ENCODE peak calls at places on chromosomes 1 and 21, in eight cellular contexts. O is fibroblast of gingiva; V is GF-D8; J is AG10803; B is CD4-positive, CD25-positive, alpha-beta regulatory T cell; M is NCI-H774; E is tibial artery; P is GM13977. N is an unnamed sample.

GRCh38 chr1:19398309-19398760 is 86.2 kb downstream of the SLC66A1 start:
- DNase-seq in O (peak), V (no peak), J (peak), B (no peak), M (no peak), E (no peak), P (no peak), N (peak)

GRCh38 chr1:23825762-23826522 is 713 bp upstream of the HMGCL start:
- DNase-seq in O (no peak), V (no peak), J (no peak), B (peak), M (no peak), E (no peak), P (peak), N (no peak)

GRCh38 chr1:6416906-6417305 is 2.8 kb downstream of the HES2 start:
- DNase-seq in O (no peak), V (no peak), J (no peak), B (no peak), M (no peak), E (no peak), P (no peak), N (no peak)

GRCh38 chr1:58157281-58157680 is 389.2 kb downstream of the OMA1 start:
- DNase-seq in O (no peak), V (no peak), J (no peak), B (no peak), M (no peak), E (no peak), P (no peak), N (no peak)

GRCh38 chr1:63276625-63277024 is 45.7 kb upstream of the FOXD3 start:
- DNase-seq in O (no peak), V (no peak), J (no peak), B (no peak), M (no peak), E (no peak), P (no peak), N (no peak)

GRCh38 chr1:201385299-201385891 is 7.9 kb upstream of the TNNT2 start:
- DNase-seq in O (no peak), V (no peak), J (peak), B (no peak), M (peak), E (peak), P (peak), N (peak)

GRCh38 chr21:45902292-45902995 is 79.1 kb upstream of the COL6A1 start:
- DNase-seq in O (no peak), V (no peak), J (no peak), B (no peak), M (no peak), E (no peak), P (no peak), N (no peak)

GRCh38 chr1:20634065-20634593 is 871 bp downstream of the PINK1 start:
- DNase-seq in O (no peak), V (no peak), J (no peak), B (peak), M (no peak), E (no peak), P (no peak), N (no peak)

GRCh38 chr1:51559064-51559500 is 40.0 kb upstream of the EPS15 start:
- DNase-seq in O (no peak), V (no peak), J (no peak), B (no peak), M (no peak), E (no peak), P (no peak), N (no peak)

GRCh38 chr1:118960567-118961136 is 27.5 kb downstream of the TBX15 start:
- DNase-seq in O (peak), V (no peak), J (peak), B (no peak), M (no peak), E (peak), P (no peak), N (peak)

GRCh38 chr1:162899422-162900168 is 38.6 kb upstream of the CCDC190 start:
- DNase-seq in O (peak), V (no peak), J (peak), B (no peak), M (no peak), E (no peak), P (no peak), N (peak)

GRCh38 chr1:175600721-175601440 is 142.5 kb downstream of the TNR start:
- DNase-seq in O (no peak), V (no peak), J (no peak), B (no peak), M (no peak), E (no peak), P (peak), N (no peak)

GRCh38 chr1:59071289-59071688 is 225.6 kb upstream of the FGGY start:
- DNase-seq in O (no peak), V (no peak), J (no peak), B (no peak), M (peak), E (no peak), P (no peak), N (no peak)

GRCh38 chr1:178389441-178389840 is 107.3 kb downstream of the CLEC20A start:
- DNase-seq in O (peak), V (no peak), J (no peak), B (no peak), M (no peak), E (no peak), P (no peak), N (peak)

GRCh38 chr21:43933680-43934079 is 68.7 kb downstream of the AGPAT3 start:
- DNase-seq in O (no peak), V (no peak), J (no peak), B (no peak), M (no peak), E (no peak), P (no peak), N (no peak)

GRCh38 chr1:154741747-154742495 is 128.2 kb downstream of the KCNN3 start:
- DNase-seq in O (no peak), V (no peak), J (peak), B (no peak), M (no peak), E (no peak), P (no peak), N (peak)

GRCh38 chr1:214028095-214028494 is 40.3 kb downstream of the PROX1 start:
- DNase-seq in O (no peak), V (no peak), J (no peak), B (no peak), M (no peak), E (no peak), P (no peak), N (no peak)

GRCh38 chr1:1669468-1670440 is 10.9 kb upstream of the CDK11B start:
- DNase-seq in O (no peak), V (peak), J (no peak), B (no peak), M (no peak), E (no peak), P (peak), N (no peak)

GRCh38 chr1:117105003-117105402 is 16.5 kb downstream of the TRIM45 start:
- DNase-seq in O (peak), V (no peak), J (peak), B (no peak), M (no peak), E (no peak), P (no peak), N (no peak)

GRCh38 chr1:192654607-192655389 is 18.9 kb downstream of the RGS13 start:
- DNase-seq in O (peak), V (no peak), J (peak), B (no peak), M (no peak), E (no peak), P (no peak), N (peak)

GRCh38 chr1:78541479-78541878 is 50.7 kb downstream of the PTGFR start:
- DNase-seq in O (no peak), V (no peak), J (no peak), B (no peak), M (no peak), E (no peak), P (no peak), N (no peak)

GRCh38 chr1:204992499-204992898 is 50.5 kb upstream of the CNTN2 start:
- DNase-seq in O (no peak), V (peak), J (no peak), B (no peak), M (no peak), E (no peak), P (no peak), N (no peak)

GRCh38 chr1:15029036-15029435 is 124.5 kb upstream of the TMEM51 start:
- DNase-seq in O (no peak), V (no peak), J (no peak), B (no peak), M (no peak), E (no peak), P (no peak), N (no peak)

GRCh38 chr1:11013160-11013531 is 692 bp downstream of the TARDBP start:
- DNase-seq in O (no peak), V (no peak), J (peak), B (no peak), M (no peak), E (no peak), P (no peak), N (no peak)

GRCh38 chr21:35475768-35476167 is 426.7 kb upstream of the RUNX1 start:
- DNase-seq in O (peak), V (peak), J (peak), B (no peak), M (no peak), E (peak), P (no peak), N (peak)

GRCh38 chr1:212129781-212130180 is 94.2 kb downstream of the DTL start:
- DNase-seq in O (no peak), V (no peak), J (no peak), B (no peak), M (no peak), E (no peak), P (no peak), N (no peak)

GRCh38 chr1:184507165-184507564 is 120.3 kb downstream of the C1orf21 start:
- DNase-seq in O (no peak), V (no peak), J (no peak), B (no peak), M (no peak), E (no peak), P (no peak), N (no peak)

GRCh38 chr21:31354604-31355443 is 10.8 kb upstream of the TIAM1 start:
- DNase-seq in O (peak), V (no peak), J (peak), B (peak), M (no peak), E (no peak), P (no peak), N (peak)

GRCh38 chr1:177444997-177445746 is 274.4 kb downstream of the BRINP2 start:
- DNase-seq in O (no peak), V (no peak), J (no peak), B (no peak), M (no peak), E (no peak), P (no peak), N (no peak)

GRCh38 chr1:115469703-115470476 is 131.8 kb upstream of the NGF start:
- DNase-seq in O (no peak), V (no peak), J (peak), B (no peak), M (peak), E (no peak), P (peak), N (peak)

GRCh38 chr1:39795651-39796050 is 7.0 kb upstream of the BMP8B start:
- DNase-seq in O (no peak), V (no peak), J (no peak), B (no peak), M (no peak), E (no peak), P (no peak), N (no peak)

GRCh38 chr1:58422436-58422835 is 124.1 kb downstream of the OMA1 start:
- DNase-seq in O (no peak), V (no peak), J (no peak), B (no peak), M (no peak), E (no peak), P (no peak), N (no peak)

GRCh38 chr21:32463889-32464300 is 51.4 kb downstream of the EVA1C start:
- DNase-seq in O (peak), V (no peak), J (peak), B (no peak), M (no peak), E (no peak), P (no peak), N (peak)

GRCh38 chr1:40143891-40144575 is 17.2 kb upstream of the RLF start:
- DNase-seq in O (peak), V (no peak), J (peak), B (peak), M (peak), E (peak), P (peak), N (peak)

GRCh38 chr1:246176126-246177024 is 330.7 kb downstream of the SMYD3 start:
- DNase-seq in O (no peak), V (no peak), J (no peak), B (no peak), M (no peak), E (no peak), P (no peak), N (no peak)

GRCh38 chr1:44707112-44707881 is 23.7 kb downstream of the RNU5D-1 start:
- DNase-seq in O (peak), V (no peak), J (peak), B (no peak), M (no peak), E (no peak), P (no peak), N (peak)